ENCODE peak calls at places on chromosomes 16 and 17, in nine cellular contexts. X is stimulated activated CD8-positive, alpha-beta memory T cell treated with anti-CD3 and anti-CD28 coated beads, Interleukin-4, amount 100 ng/mL, for 24 hours; Q is NCI-H345; W is naive thymus-derived CD4-positive, alpha-beta T cell; S is activated CD4-positive, alpha-beta T cell treated with anti-CD3 and anti-CD28 coated beads, Interleukin-2, amount 50 U/mL, for 4 hours; V is GM23338; C is NCI-H1417; A is HFF-Myc; L is activated CD8-positive, alpha-beta T cell treated with anti-CD3 and anti-CD28 coated beads for 36 hours. O is an unnamed sample.

GRCh38 chr16:88503374-88503770 is 50.3 kb downstream of the ZFPM1 start:
- DNase-seq in X (no peak), Q (no peak), W (no peak), S (no peak), V (no peak), C (no peak), A (no peak), L (peak; percentile 57), O (no peak)

GRCh38 chr17:65556910-65557348 is 4.5 kb downstream of the AXIN2 start:
- DNase-seq in X (no peak), Q (no peak), W (no peak), S (no peak), V (no peak), C (no peak), A (no peak), L (no peak), O (no peak)

GRCh38 chr16:49203361-49203760 is 78.3 kb downstream of the CBLN1 start:
- DNase-seq in X (no peak), Q (no peak), W (no peak), S (no peak), V (no peak), C (no peak), A (no peak), L (no peak), O (no peak)

GRCh38 chr17:40124279-40125141 is 2.7 kb downstream of the MSL1 start:
- DNase-seq in X (no peak), Q (peak; percentile 64), W (no peak), S (no peak), V (peak; percentile 73), C (peak; percentile 75), A (no peak), L (no peak), O (no peak)

GRCh38 chr16:73050115-73051099 is 2.5 kb upstream of the ZFHX3 start:
- DNase-seq in X (no peak), Q (peak; percentile 53), W (no peak), S (no peak), V (no peak), C (peak; percentile 39), A (no peak), L (no peak), O (no peak)

GRCh38 chr16:76335187-76335974 is 58.2 kb downstream of the CNTNAP4 start:
- DNase-seq in X (no peak), Q (no peak), W (no peak), S (no peak), V (no peak), C (no peak), A (no peak), L (no peak), O (no peak)

GRCh38 chr17:64148699-64149098 is 18.8 kb upstream of the ERN1 start:
- DNase-seq in X (no peak), Q (no peak), W (no peak), S (no peak), V (peak; percentile 14), C (no peak), A (no peak), L (peak; percentile 16), O (no peak)

GRCh38 chr16:86391486-86391885 is 118.8 kb upstream of the FOXF1 start:
- DNase-seq in X (no peak), Q (no peak), W (no peak), S (no peak), V (no peak), C (no peak), A (no peak), L (no peak), O (no peak)

GRCh38 chr17:17348872-17349723 is 45.9 kb downstream of the NT5M start:
- DNase-seq in X (no peak), Q (no peak), W (no peak), S (no peak), V (no peak), C (peak; percentile 39), A (no peak), L (no peak), O (no peak)

GRCh38 chr16:84088695-84089395 is 27.9 kb downstream of the MBTPS1 start:
- DNase-seq in X (peak; percentile 33), Q (no peak), W (peak; percentile 46), S (peak; percentile 30), V (no peak), C (no peak), A (no peak), L (peak; percentile 80), O (no peak)

GRCh38 chr16:85645021-85645589 is 32.0 kb downstream of the GSE1 start:
- DNase-seq in X (no peak), Q (no peak), W (no peak), S (no peak), V (no peak), C (no peak), A (no peak), L (no peak), O (no peak)

GRCh38 chr17:82985436-82985820 is 94.0 kb upstream of the METRNL start:
- DNase-seq in X (no peak), Q (no peak), W (peak; percentile 8), S (no peak), V (no peak), C (no peak), A (no peak), L (no peak), O (no peak)

GRCh38 chr17:13728751-13729150 is 127.0 kb upstream of the HS3ST3A1 start:
- DNase-seq in X (no peak), Q (no peak), W (no peak), S (no peak), V (no peak), C (no peak), A (no peak), L (no peak), O (no peak)

GRCh38 chr16:29877266-29877961 is 14.4 kb upstream of the CDIPT start:
- DNase-seq in X (peak; percentile 28), Q (no peak), W (peak; percentile 16), S (peak; percentile 33), V (peak; percentile 100), C (no peak), A (no peak), L (peak; percentile 81), O (no peak)

GRCh38 chr16:1996175-1996574 is 6.4 kb downstream of the SYNGR3 start:
- DNase-seq in X (no peak), Q (no peak), W (no peak), S (no peak), V (no peak), C (no peak), A (no peak), L (peak; percentile 82), O (no peak)

GRCh38 chr17:73645050-73645871 is 1.0 kb upstream of the SDK2 start:
- DNase-seq in X (peak; percentile 34), Q (peak; percentile 89), W (peak; percentile 49), S (no peak), V (peak; percentile 75), C (peak; percentile 91), A (no peak), L (peak; percentile 60), O (no peak)

GRCh38 chr16:9802160-9802559 is 380.1 kb downstream of the GRIN2A start:
- DNase-seq in X (no peak), Q (no peak), W (no peak), S (no peak), V (no peak), C (no peak), A (no peak), L (no peak), O (no peak)

GRCh38 chr17:59520276-59520675 is 45.1 kb upstream of the DHX40 start:
- DNase-seq in X (no peak), Q (no peak), W (no peak), S (no peak), V (no peak), C (peak; percentile 19), A (no peak), L (no peak), O (no peak)

GRCh38 chr16:15948532-15949209 is 745 bp upstream of the ABCC1 start:
- DNase-seq in X (no peak), Q (no peak), W (peak; percentile 17), S (no peak), V (no peak), C (no peak), A (no peak), L (peak; percentile 45), O (no peak)

GRCh38 chr16:75068075-75068474 is 48.5 kb downstream of the LDHD start:
- DNase-seq in X (no peak), Q (no peak), W (no peak), S (no peak), V (no peak), C (no peak), A (no peak), L (no peak), O (no peak)

GRCh38 chr17:4849011-4849536 is 15.9 kb downstream of the MINK1 start:
- DNase-seq in X (no peak), Q (no peak), W (no peak), S (no peak), V (peak; percentile 65), C (no peak), A (no peak), L (no peak), O (no peak)

GRCh38 chr17:34667656-34668055 is 88.3 kb downstream of the TMEM132E start:
- DNase-seq in X (no peak), Q (no peak), W (no peak), S (no peak), V (no peak), C (no peak), A (no peak), L (no peak), O (no peak)

GRCh38 chr16:75385507-75386152 is 47.7 kb downstream of the CFDP1 start:
- DNase-seq in X (no peak), Q (peak; percentile 7), W (peak; percentile 68), S (no peak), V (peak; percentile 79), C (peak; percentile 69), A (peak; percentile 69), L (no peak), O (no peak)

GRCh38 chr16:86895609-86896008 is 317.3 kb downstream of the FOXL1 start:
- DNase-seq in X (no peak), Q (no peak), W (no peak), S (no peak), V (peak; percentile 23), C (no peak), A (no peak), L (no peak), O (no peak)

GRCh38 chr16:57736419-57737281 is 1.1 kb downstream of the KATNB1 start:
- DNase-seq in X (peak; percentile 21), Q (peak; percentile 7), W (peak; percentile 46), S (no peak), V (peak; percentile 73), C (peak; percentile 77), A (peak; percentile 30), L (peak; percentile 69), O (no peak)

GRCh38 chr17:48728232-48729231 is at the start of gene HOXB13:
- DNase-seq in X (peak; percentile 15), Q (peak; percentile 56), W (no peak), S (no peak), V (peak; percentile 77), C (peak; percentile 86), A (no peak), L (peak; percentile 67), O (no peak)

GRCh38 chr17:82064433-82065192 is 991 bp downstream of the DUS1L start:
- DNase-seq in X (no peak), Q (peak; percentile 20), W (no peak), S (no peak), V (peak; percentile 24), C (peak; percentile 41), A (no peak), L (no peak), O (no peak)

GRCh38 chr17:64159051-64159590 is 29.2 kb upstream of the ERN1 start:
- DNase-seq in X (no peak), Q (no peak), W (no peak), S (no peak), V (peak; percentile 11), C (no peak), A (no peak), L (no peak), O (no peak)

GRCh38 chr16:49461517-49461951 is 87.9 kb downstream of the C16orf78 start:
- DNase-seq in X (no peak), Q (no peak), W (no peak), S (no peak), V (no peak), C (no peak), A (no peak), L (no peak), O (no peak)

GRCh38 chr17:42928714-42929496 is 28.3 kb downstream of the G6PC1 start:
- DNase-seq in X (peak; percentile 15), Q (no peak), W (peak; percentile 4), S (no peak), V (peak; percentile 87), C (peak; percentile 74), A (peak; percentile 48), L (peak; percentile 78), O (no peak)

GRCh38 chr17:50177476-50177875 is 11.7 kb downstream of the SGCA start:
- DNase-seq in X (no peak), Q (no peak), W (no peak), S (no peak), V (no peak), C (no peak), A (no peak), L (no peak), O (no peak)

O was measured in NK-92 treated with Interleukin-12 subunit alpha and Interleukin-12 subunit beta, amount 100 ng/mL, for 24 hours.